ENCODE peak calls at places on chromosomes 11 and 22, in eight cellular contexts. D, J, H, T, O, L, E and C are unnamed samples. For H3K27me3, the result is how much of the 10 kb centered on the place peaks cover.

GRCh38 chr11:119207300-119207570 is 1.1 kb downstream of the CBL start:
- DNase-seq in T (no peak), D (no peak), H (no peak), E (no peak), J (peak), L (no peak), O (no peak), C (no peak)

GRCh38 chr11:10893713-10894112 is 35.9 kb upstream of the ZBED5 start:
- DNase-seq in E (no peak), D (peak), O (no peak), H (no peak), T (no peak), L (no peak), J (no peak), C (no peak)

GRCh38 chr11:78927511-78927910 is 352.8 kb upstream of the NARS2 start:
- DNase-seq in O (no peak), T (no peak), J (no peak), L (no peak), D (no peak), H (no peak), E (no peak), C (no peak)

GRCh38 chr11:119417726-119418540 is 5.0 kb downstream of the THY1 start:
- DNase-seq in O (peak), D (peak), H (no peak), T (no peak), J (no peak), L (no peak), E (no peak), C (no peak)

GRCh38 chr11:118108513-118108912 is 21.8 kb upstream of the SMIM35 start:
- DNase-seq in D (no peak), H (no peak), E (no peak), O (peak), T (no peak), L (no peak), J (no peak), C (no peak)

GRCh38 chr22:17369553-17370035 is 334 bp downstream of the CECR2 start:
- DNase-seq in D (no peak), H (peak), L (peak), E (no peak), O (peak), T (no peak), J (no peak), C (no peak)

GRCh38 chr22:41048791-41049717 is 43.3 kb upstream of the EP300 start:
- DNase-seq in D (peak), J (peak), T (peak), O (peak), E (no peak), L (peak), H (peak), C (no peak)

GRCh38 chr22:46250035-46250782 is at the start of gene CDPF1:
- DNase-seq in H (peak), O (peak), D (peak), L (peak), J (peak), E (peak), T (peak), C (peak)

GRCh38 chr11:65578667-65579066 is 2.8 kb downstream of the EHBP1L1 start:
- DNase-seq in O (no peak), D (no peak), H (peak), E (no peak), J (no peak), T (no peak), L (no peak), C (no peak)

DNA sequence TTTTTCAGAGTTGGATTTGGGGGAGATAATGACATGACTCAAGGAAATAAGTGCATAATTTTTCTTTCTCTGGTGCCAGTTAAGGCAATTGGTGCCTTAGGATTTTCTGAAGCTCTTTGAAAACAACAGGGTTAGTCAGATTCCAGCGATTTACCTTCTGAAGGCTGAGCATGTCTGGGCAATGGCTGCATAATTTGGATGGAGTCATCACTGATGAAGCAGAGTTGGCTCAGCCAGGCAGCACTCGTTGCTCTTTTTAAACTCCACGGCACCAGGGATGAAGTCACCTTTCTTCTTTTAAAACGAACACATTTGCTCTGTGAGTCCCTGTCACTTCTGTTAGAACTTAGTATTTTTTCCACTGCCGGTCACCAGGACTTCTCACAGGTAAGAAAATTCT is 61.9 kb upstream of the AMOTL1 start:
- DNase-seq in H (no peak), T (no peak), J (no peak), L (no peak), D (peak), O (no peak), E (no peak), C (no peak)
- H3K27ac ChIP-seq in H (no peak), T (no peak), J (no peak), L (no peak), D (no peak), O (no peak), E (no peak), C (no peak)

GRCh38 chr11:1310772-1311468 is 1.5 kb upstream of the TOLLIP start:
- DNase-seq in T (no peak), L (no peak), E (no peak), J (no peak), D (no peak), H (no peak), O (no peak), C (no peak)
- TF ChIP-seq CTCF in T (no peak), L (no peak), E (no peak), J (no peak), D (no peak), H (no peak), O (no peak), C (no peak)

DNA sequence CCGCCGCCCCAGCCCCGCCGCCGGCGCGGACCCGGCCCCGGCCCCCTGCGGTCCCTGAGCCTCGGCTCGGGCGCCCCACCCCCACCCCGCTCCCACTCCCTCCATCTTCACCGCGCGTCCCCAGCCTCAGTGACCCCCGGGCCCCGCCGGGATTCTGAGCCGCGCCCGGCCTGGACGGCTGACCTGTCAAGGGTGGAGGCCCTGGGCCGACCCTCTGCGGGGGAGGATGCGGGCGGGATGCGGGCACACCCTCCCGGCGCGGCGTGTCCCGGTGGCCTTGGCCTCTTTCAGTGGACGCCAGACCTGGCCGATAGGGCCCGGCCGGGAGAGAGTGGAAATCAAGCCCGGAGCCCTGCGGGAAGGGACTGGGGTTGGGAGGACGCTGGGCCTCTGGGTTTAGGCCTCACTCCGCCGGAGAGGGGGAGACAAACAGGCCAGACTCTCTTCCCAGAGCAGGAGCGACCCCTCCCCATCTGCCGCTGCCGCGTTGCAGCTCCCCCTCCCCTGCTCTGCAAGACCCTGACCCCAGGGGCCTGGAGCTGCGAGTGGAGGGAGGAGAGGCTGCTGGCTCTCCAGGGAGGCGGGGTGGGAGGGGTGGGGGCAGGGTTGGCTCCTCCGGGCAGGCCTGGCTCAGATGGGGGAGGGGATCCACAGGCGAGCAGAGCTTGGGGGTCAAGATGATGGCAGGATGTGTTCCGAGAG is 525 bp downstream of the MAPK8IP2 start:
- DNase-seq in J (no peak), T (no peak), O (no peak), H (peak), D (no peak), E (no peak), L (no peak), C (no peak)
- H3K27me3 ChIP-seq in J (under half), T (under half), O (half or more), H (under half), D (half or more), E (under half), L (under half), C (half or more)

DNA sequence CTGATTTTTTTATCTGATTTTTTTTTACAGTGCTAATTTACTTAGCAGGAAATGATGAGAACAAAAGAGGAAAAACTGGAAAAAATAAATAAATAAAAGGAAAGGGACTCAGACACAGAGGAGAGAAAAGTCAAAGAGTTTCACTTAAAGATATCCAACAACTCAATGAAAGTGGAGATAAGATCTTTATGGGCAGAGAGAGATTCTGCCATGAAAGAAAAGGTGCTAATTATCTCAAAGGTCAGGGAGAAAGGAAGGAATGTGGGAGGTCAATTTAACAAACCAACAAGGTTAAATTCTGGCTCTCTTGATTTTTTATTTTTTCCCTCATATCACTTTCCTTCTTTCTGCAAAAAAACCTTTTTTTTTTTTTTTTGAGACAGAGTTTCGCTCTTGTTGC is 86.0 kb downstream of the DENND5A start:
- DNase-seq in H (no peak), T (no peak), J (peak), O (no peak), E (no peak), D (no peak), L (no peak), C (no peak)
- H3K27ac ChIP-seq in H (no peak), T (no peak), J (no peak), O (no peak), E (no peak), D (no peak), L (no peak), C (no peak)

GRCh38 chr11:72814139-72814830 is at the start of gene ATG16L2:
- DNase-seq in T (peak), D (peak), H (peak), E (peak), L (peak), O (peak), J (peak), C (peak)
- TF ChIP-seq CTCF in T (no peak), D (peak), H (peak), E (peak), L (peak), O (peak), J (no peak), C (peak)